ENCODE peak calls at places on chromosomes 6 and 20, in six cellular contexts. T, O, Q, Y, P and R are unnamed samples.
A peak's percentile ranks its signal among the peaks of the same experiment; 100 is the strongest.

GRCh38 chr20:40763646-40764295 is 74.7 kb upstream of the MAFB start:
- DNase-seq in Y (peak; percentile 34), P (no peak), O (no peak), Q (no peak), T (no peak), R (no peak)

GRCh38 chr20:1826046-1826445 is 69.2 kb upstream of the SIRPA start:
- DNase-seq in Y (no peak), O (no peak), T (no peak), Q (no peak), P (no peak), R (no peak)

GRCh38 chr6:137731600-137731959 is 135.5 kb upstream of the TNFAIP3 start:
- DNase-seq in Y (no peak), O (no peak), P (no peak), Q (no peak), T (no peak), R (no peak)

GRCh38 chr6:36241728-36242127 is 28.1 kb upstream of the PNPLA1 start:
- DNase-seq in Y (peak; percentile 40), P (no peak), T (no peak), O (peak; percentile 79), Q (no peak), R (no peak)

GRCh38 chr6:36301085-36301658 is 31.3 kb downstream of the PNPLA1 start:
- DNase-seq in P (no peak), O (no peak), Y (no peak), T (no peak), Q (no peak), R (no peak)

GRCh38 chr6:163352011-163352685 is 62.4 kb upstream of the QKI start:
- DNase-seq in T (no peak), P (no peak), O (no peak), Q (no peak), Y (no peak), R (no peak)

GRCh38 chr6:1346556-1347186 is 34.8 kb downstream of the FOXQ1 start:
- DNase-seq in P (no peak), O (no peak), Q (no peak), T (no peak), Y (peak; percentile 54), R (no peak)

GRCh38 chr6:127365874-127366273 is 22.5 kb upstream of the ECHDC1 start:
- DNase-seq in P (no peak), Q (no peak), T (no peak), O (no peak), Y (no peak), R (no peak)

GRCh38 chr6:148596886-148597455 is 149.9 kb upstream of the UST start:
- DNase-seq in O (no peak), T (no peak), Y (no peak), P (no peak), Q (no peak), R (no peak)

GRCh38 chr6:80698459-80698858 is 592.0 kb downstream of the BCKDHB start:
- DNase-seq in P (no peak), O (no peak), Y (no peak), T (no peak), Q (no peak), R (no peak)

GRCh38 chr6:20740727-20741126 is 206.5 kb downstream of the CDKAL1 start:
- DNase-seq in P (no peak), T (no peak), Q (no peak), Y (no peak), O (no peak), R (no peak)

GRCh38 chr6:33957391-33958207 is 153.8 kb upstream of the MLN start:
- DNase-seq in T (peak; percentile 51), Q (no peak), O (no peak), Y (no peak), P (no peak), R (no peak)

GRCh38 chr6:9101920-9102319 is 666.6 kb upstream of the SLC35B3 start:
- DNase-seq in Q (no peak), T (no peak), O (no peak), Y (no peak), P (no peak), R (no peak)

GRCh38 chr20:25076731-25077609 is 5.0 kb downstream of the VSX1 start:
- DNase-seq in Q (no peak), O (peak; percentile 48), P (no peak), T (peak; percentile 91), Y (no peak), R (peak; percentile 72)

GRCh38 chr20:3980260-3981131 is 34.9 kb downstream of the RNF24 start:
- DNase-seq in O (peak; percentile 50), T (no peak), P (no peak), Q (peak; percentile 57), Y (peak; percentile 78), R (no peak)

GRCh38 chr6:143950874-143951273 is 57.2 kb downstream of the PLAGL1 start:
- DNase-seq in O (no peak), P (no peak), T (no peak), Y (no peak), Q (no peak), R (no peak)

GRCh38 chr6:87494761-87495422 is 22.1 kb downstream of the SLC35A1 start:
- DNase-seq in T (no peak), O (no peak), Q (no peak), Y (no peak), P (no peak), R (no peak)

GRCh38 chr6:71103150-71103549 is 146.3 kb upstream of the B3GAT2 start:
- DNase-seq in Q (no peak), P (no peak), Y (no peak), O (no peak), T (no peak), R (no peak)

GRCh38 chr6:133956413-133957049 is 3.5 kb downstream of the TBPL1 start:
- DNase-seq in Q (no peak), Y (no peak), O (no peak), P (no peak), T (no peak), R (no peak)

GRCh38 chr6:8237668-8238067 is 135.3 kb upstream of the EEF1E1 start:
- DNase-seq in Q (no peak), Y (no peak), O (no peak), T (no peak), P (no peak), R (no peak)

GRCh38 chr6:87628881-87629280 is 38.9 kb downstream of the ORC3 start:
- DNase-seq in P (no peak), Y (peak; percentile 46), T (no peak), Q (no peak), O (peak; percentile 31), R (no peak)

GRCh38 chr6:138507977-138508675 is 8.8 kb upstream of the NHSL1 start:
- DNase-seq in Q (no peak), P (no peak), T (no peak), O (no peak), Y (no peak), R (no peak)